ENCODE peak calls at places on chromosome 14, in six cellular contexts. One of them, this sample, is unnamed.

GRCh38 chr14:42633504-42634095 is 1026.9 kb downstream of the LRFN5 start:
- DNase-seq in amygdala: no peak
- DNase-seq in NCI-H524 treated with DMSO at 0.1 percent for 48 hours: no peak
- DNase-seq in activated CD4-positive, alpha-beta T cell treated with anti-CD3 and anti-CD28 coated beads, Interleukin-2, amount 50 U/mL, for 1 hour: no peak
- DNase-seq in brain microvascular endothelial cell: no peak
- DNase-seq in left ventricle myocardium inferior: no peak
- DNase-seq in this sample: no peak

GRCh38 chr14:20841096-20841495 is 38.5 kb upstream of the RNASE1 start:
- DNase-seq in amygdala: no peak
- DNase-seq in activated CD4-positive, alpha-beta T cell treated with anti-CD3 and anti-CD28 coated beads, Interleukin-2, amount 50 U/mL, for 1 hour: no peak
- DNase-seq in left ventricle myocardium inferior: no peak
- DNase-seq in NCI-H524 treated with DMSO at 0.1 percent for 48 hours: no peak
- DNase-seq in brain microvascular endothelial cell: no peak
- DNase-seq in this sample: no peak

GRCh38 chr14:105945891-105946290 is 419.5 kb downstream of the TMEM121 start:
- DNase-seq in left ventricle myocardium inferior: no peak
- DNase-seq in brain microvascular endothelial cell: no peak
- DNase-seq in NCI-H524 treated with DMSO at 0.1 percent for 48 hours: no peak
- DNase-seq in activated CD4-positive, alpha-beta T cell treated with anti-CD3 and anti-CD28 coated beads, Interleukin-2, amount 50 U/mL, for 1 hour: peak; percentile 17
- DNase-seq in amygdala: no peak
- DNase-seq in this sample: no peak

GRCh38 chr14:69972755-69973154 is 93.5 kb downstream of the SMOC1 start:
- DNase-seq in left ventricle myocardium inferior: no peak
- DNase-seq in NCI-H524 treated with DMSO at 0.1 percent for 48 hours: no peak
- DNase-seq in brain microvascular endothelial cell: no peak
- DNase-seq in amygdala: peak; percentile 20
- DNase-seq in activated CD4-positive, alpha-beta T cell treated with anti-CD3 and anti-CD28 coated beads, Interleukin-2, amount 50 U/mL, for 1 hour: no peak
- DNase-seq in this sample: no peak

GRCh38 chr14:102363182-102363952 is 626 bp downstream of the TECPR2 start:
- DNase-seq in activated CD4-positive, alpha-beta T cell treated with anti-CD3 and anti-CD28 coated beads, Interleukin-2, amount 50 U/mL, for 1 hour: peak; percentile 11
- DNase-seq in brain microvascular endothelial cell: peak; percentile 14
- DNase-seq in amygdala: no peak
- DNase-seq in left ventricle myocardium inferior: peak; percentile 53
- DNase-seq in NCI-H524 treated with DMSO at 0.1 percent for 48 hours: no peak
- DNase-seq in this sample: peak; percentile 27

GRCh38 chr14:36069535-36069900 is 107.0 kb downstream of the PTCSC3 start:
- DNase-seq in NCI-H524 treated with DMSO at 0.1 percent for 48 hours: no peak
- DNase-seq in brain microvascular endothelial cell: peak; percentile 12
- DNase-seq in activated CD4-positive, alpha-beta T cell treated with anti-CD3 and anti-CD28 coated beads, Interleukin-2, amount 50 U/mL, for 1 hour: no peak
- DNase-seq in left ventricle myocardium inferior: no peak
- DNase-seq in amygdala: peak; percentile 44
- DNase-seq in this sample: peak; percentile 38

GRCh38 chr14:100288382-100289185 is 17.7 kb downstream of the SLC25A29 start:
- DNase-seq in activated CD4-positive, alpha-beta T cell treated with anti-CD3 and anti-CD28 coated beads, Interleukin-2, amount 50 U/mL, for 1 hour: no peak
- DNase-seq in brain microvascular endothelial cell: no peak
- DNase-seq in left ventricle myocardium inferior: no peak
- DNase-seq in amygdala: no peak
- DNase-seq in NCI-H524 treated with DMSO at 0.1 percent for 48 hours: peak; percentile 69
- DNase-seq in this sample: no peak

GRCh38 chr14:94646066-94646465 is 33.9 kb downstream of the SERPINA3 start:
- DNase-seq in brain microvascular endothelial cell: no peak
- DNase-seq in amygdala: no peak
- DNase-seq in activated CD4-positive, alpha-beta T cell treated with anti-CD3 and anti-CD28 coated beads, Interleukin-2, amount 50 U/mL, for 1 hour: no peak
- DNase-seq in NCI-H524 treated with DMSO at 0.1 percent for 48 hours: no peak
- DNase-seq in left ventricle myocardium inferior: no peak
- DNase-seq in this sample: no peak

GRCh38 chr14:50943261-50943942 is 881 bp downstream of the PYGL start:
- DNase-seq in amygdala: no peak
- DNase-seq in brain microvascular endothelial cell: no peak
- DNase-seq in activated CD4-positive, alpha-beta T cell treated with anti-CD3 and anti-CD28 coated beads, Interleukin-2, amount 50 U/mL, for 1 hour: no peak
- DNase-seq in NCI-H524 treated with DMSO at 0.1 percent for 48 hours: no peak
- DNase-seq in left ventricle myocardium inferior: peak; percentile 56
- DNase-seq in this sample: no peak

This sample was measured in iris pigment epithelial cell.